ENCODE peak calls at places on chromosome 15, in five cellular contexts. P is mesendoderm, U is H9, Q is IMR-90, O is H1. A is an unnamed sample.

GRCh38 chr15:52240166-52240565 is 49.0 kb upstream of the GNB5 start:
- DNase-seq in U (no peak), P (no peak), Q (no peak), O (no peak), A (no peak)

GRCh38 chr15:92618121-92618520 is 37.5 kb downstream of the FAM174B start:
- DNase-seq in U (no peak), Q (no peak), P (no peak), O (no peak), A (no peak)

GRCh38 chr15:40982855-40983254 is 29.6 kb downstream of the CHAC1 start:
- DNase-seq in O (no peak), Q (peak; percentile 93), P (no peak), U (no peak), A (no peak)

GRCh38 chr15:38424101-38424552 is 29.8 kb upstream of the FAM98B start:
- DNase-seq in Q (no peak), U (no peak), O (no peak), P (no peak), A (no peak)

GRCh38 chr15:100234158-100235029 is 107.4 kb downstream of the ADAMTS17 start:
- DNase-seq in O (no peak), Q (no peak), U (no peak), P (no peak), A (no peak)

GRCh38 chr15:67433495-67434099 is 87.3 kb upstream of the C15orf61 start:
- DNase-seq in P (peak; percentile 65), O (peak; percentile 7), U (peak; percentile 56), Q (peak; percentile 59), A (peak; percentile 37)

GRCh38 chr15:29749365-29750086 is 72.7 kb downstream of the TJP1 start:
- DNase-seq in U (peak; percentile 28), Q (no peak), O (no peak), P (peak; percentile 73), A (no peak)

GRCh38 chr15:48777645-48778337 is 33.1 kb downstream of the CEP152 start:
- DNase-seq in P (no peak), U (no peak), O (no peak), Q (peak; percentile 38), A (no peak)

GRCh38 chr15:31241888-31242287 is 84.7 kb upstream of the KLF13 start:
- DNase-seq in P (peak; percentile 50), O (no peak), Q (no peak), U (no peak), A (no peak)

GRCh38 chr15:35622641-35623340 is 76.8 kb upstream of the DPH6 start:
- DNase-seq in U (no peak), P (no peak), O (no peak), Q (no peak), A (no peak)

GRCh38 chr15:100384108-100384410 is 42.3 kb upstream of the ADAMTS17 start:
- DNase-seq in P (no peak), O (no peak), U (no peak), Q (no peak), A (no peak)

GRCh38 chr15:74395319-74396145 is 28.1 kb upstream of the CYP11A1 start:
- DNase-seq in Q (no peak), O (no peak), P (no peak), U (no peak), A (no peak)
- H2AK5ac ChIP-seq in Q (peak overlapping the region; percentile 92), O (no peak overlapping the region), P (no peak overlapping the region), U (no peak overlapping the region), A (peak overlapping the region; percentile 48)

GRCh38 chr15:60592386-60593339 is 113.7 kb upstream of the ICE2 start:
- DNase-seq in P (peak; percentile 93), O (no peak), Q (peak; percentile 68), U (peak; percentile 91), A (peak; percentile 74)
- H4K8ac ChIP-seq in P (no peak overlapping the region), O (peak overlapping the region; percentile 73), Q (peak overlapping the region; percentile 51), U (no peak overlapping the region), A (no peak overlapping the region)

GRCh38 chr15:69119016-69119415 is 41.4 kb upstream of the GLCE start:
- DNase-seq in Q (no peak), O (no peak), U (no peak), P (no peak), A (no peak)

GRCh38 chr15:69119692-69120395 is 40.6 kb upstream of the GLCE start:
- DNase-seq in P (no peak), O (peak; percentile 29), U (peak; percentile 44), Q (no peak), A (no peak)

GRCh38 chr15:69116391-69116790 is 44.0 kb upstream of the GLCE start:
- DNase-seq in U (peak; percentile 47), P (peak; percentile 52), O (no peak), Q (no peak), A (no peak)

GRCh38 chr15:69118089-69118488 is 42.3 kb upstream of the GLCE start:
- DNase-seq in P (no peak), Q (no peak), O (no peak), U (no peak), A (no peak)

GRCh38 chr15:69117431-69117841 is 43.0 kb upstream of the GLCE start:
- DNase-seq in Q (no peak), P (peak; percentile 81), O (peak; percentile 38), U (peak; percentile 65), A (peak; percentile 20)
- H2AK5ac ChIP-seq in Q (no peak overlapping the region), P (no peak overlapping the region), O (peak overlapping the region; percentile 42), U (no peak overlapping the region), A (no peak overlapping the region)

GRCh38 chr15:42273900-42274692 is 863 bp upstream of the TMEM87A start:
- DNase-seq in O (no peak), U (peak; percentile 34), Q (peak; percentile 67), P (no peak), A (no peak)
- H4K8ac ChIP-seq in O (no peak overlapping the region), U (no peak overlapping the region), Q (peak overlapping the region; percentile 90), P (peak overlapping the region; percentile 93), A (peak overlapping the region; percentile 1)